ENCODE peak calls at places on chromosomes 6 and 20, in four cellular contexts. S is IMR-90, F is mesenchymal stem cell, I is H1. J is an unnamed sample.

GRCh38 chr6:130322673-130323268 is 43.0 kb upstream of the TMEM200A start:
- DNase-seq in S (peak; percentile 82), F (peak; percentile 70), I (no peak), J (peak; percentile 39)

GRCh38 chr6:81791756-81792155 is 39.3 kb upstream of the TENT5A start:
- DNase-seq in S (no peak), F (no peak), I (no peak), J (no peak)

GRCh38 chr6:100257661-100258395 is 206.9 kb downstream of the SIM1 start:
- DNase-seq in S (peak; percentile 68), F (peak; percentile 84), I (no peak), J (peak; percentile 33)

GRCh38 chr20:5364136-5364821 is 47.5 kb upstream of the PROKR2 start:
- DNase-seq in S (no peak), F (no peak), I (no peak), J (no peak)

GRCh38 chr6:90846824-90847223 is 260.0 kb upstream of the MAP3K7 start:
- DNase-seq in S (no peak), F (no peak), I (no peak), J (no peak)

GRCh38 chr6:111087106-111087835 is at the start of gene SLC16A10:
- DNase-seq in S (no peak), F (peak; percentile 31), I (peak; percentile 87), J (peak; percentile 82)

GRCh38 chr6:53465732-53466131 is 79.2 kb downstream of the GCLC start:
- DNase-seq in S (peak; percentile 23), F (peak; percentile 42), I (no peak), J (no peak)

GRCh38 chr6:159806021-159806458 is 6.0 kb downstream of the PNLDC1 start:
- DNase-seq in S (no peak), F (no peak), I (no peak), J (no peak)

GRCh38 chr6:106870824-106871300 is 103.7 kb downstream of the CD24 start:
- DNase-seq in S (no peak), F (no peak), I (no peak), J (no peak)

GRCh38 chr6:10610289-10610688 is 84.1 kb downstream of the C6orf52 start:
- DNase-seq in S (peak; percentile 68), F (peak; percentile 17), I (no peak), J (no peak)

GRCh38 chr20:16314722-16315121 is 258.5 kb downstream of the KIF16B start:
- DNase-seq in S (no peak), F (no peak), I (no peak), J (no peak)

GRCh38 chr20:19960745-19961144 is 56.4 kb upstream of the NAA20 start:
- DNase-seq in S (no peak), F (no peak), I (no peak), J (no peak)

GRCh38 chr6:44133003-44133931 is 5.9 kb downstream of the TMEM63B start:
- DNase-seq in S (peak; percentile 39), F (peak; percentile 56), I (no peak), J (peak; percentile 37)

GRCh38 chr6:108452725-108453195 is 108.0 kb upstream of the FOXO3 start:
- DNase-seq in S (peak; percentile 27), F (peak; percentile 63), I (no peak), J (no peak)

GRCh38 chr6:47383360-47383759 is 73.7 kb upstream of the TNFRSF21 start:
- DNase-seq in S (no peak), F (no peak), I (no peak), J (no peak)

GRCh38 chr6:149566372-149567193 is at the start of gene GINM1:
- DNase-seq in S (peak; percentile 15), F (peak; percentile 60), I (peak; percentile 80), J (no peak)

GRCh38 chr6:129936329-129937165 is 75.4 kb upstream of the TMEM244 start:
- DNase-seq in S (peak; percentile 60), F (peak; percentile 66), I (no peak), J (peak; percentile 55)

GRCh38 chr6:145783796-145784195 is 30.8 kb downstream of the FBXO30 start:
- DNase-seq in S (no peak), F (no peak), I (no peak), J (no peak)

GRCh38 chr6:75230484-75231325 is 12.9 kb downstream of the COX7A2 start:
- DNase-seq in S (peak; percentile 67), F (peak; percentile 71), I (no peak), J (peak; percentile 33)

GRCh38 chr6:51541847-51542246 is 545.6 kb downstream of the PKHD1 start:
- DNase-seq in S (no peak), F (no peak), I (no peak), J (no peak)

GRCh38 chr6:118894425-118895240 is 681 bp downstream of the ASF1A start:
- DNase-seq in S (peak; percentile 66), F (peak; percentile 76), I (peak; percentile 74), J (peak; percentile 51)

DNA sequence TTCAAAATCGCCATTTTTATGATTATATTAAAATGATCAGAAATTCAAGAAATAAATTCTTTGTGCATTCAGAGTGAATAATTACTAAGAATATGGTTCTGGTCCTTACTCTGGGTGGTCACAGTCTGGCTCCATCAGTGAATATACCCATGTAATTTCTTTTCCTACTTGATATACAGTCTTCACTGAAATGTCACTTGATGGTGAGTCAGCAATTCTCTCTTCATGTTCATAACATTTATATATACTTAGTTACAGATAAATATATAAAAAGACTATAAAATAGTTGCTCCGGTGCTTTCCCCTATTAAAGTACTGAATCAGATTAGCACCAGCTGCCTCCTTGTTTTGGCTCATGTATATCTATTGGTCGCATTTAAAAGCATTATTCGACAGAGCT is 56.4 kb upstream of the MTRF1L start:
- DNase-seq in S (peak; percentile 4), F (no peak), I (no peak), J (no peak)
- H4K91ac ChIP-seq in S (no peak overlapping the region), F (no peak overlapping the region), I (no peak overlapping the region), J (no peak overlapping the region)

DNA sequence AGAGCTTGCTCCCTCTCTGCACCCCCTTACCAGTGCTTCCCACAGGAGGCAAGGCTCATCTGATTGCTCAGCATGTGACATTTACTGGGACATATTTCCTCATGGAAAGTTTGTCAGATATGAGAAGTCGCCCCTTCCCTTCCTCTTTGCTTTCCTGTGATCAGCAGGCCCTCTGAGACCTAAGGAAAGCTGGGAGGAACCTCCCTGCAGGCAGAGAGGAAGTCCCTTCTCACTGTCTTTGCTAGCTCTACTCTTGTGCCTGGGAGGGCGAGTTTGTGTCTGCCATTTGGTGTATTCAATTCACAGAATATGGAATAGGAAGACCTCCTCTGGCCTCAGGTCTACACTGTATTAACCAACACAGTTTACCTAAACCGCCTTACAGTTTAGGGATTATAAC is 283.7 kb downstream of the ALDH8A1 start:
- DNase-seq in S (no peak), F (peak; percentile 20), I (no peak), J (no peak)
- H3K23ac ChIP-seq in S (peak overlapping the region; percentile 13), F (no peak overlapping the region), I (no peak overlapping the region), J (no peak overlapping the region)

GRCh38 chr6:113630738-113631535 is 226.2 kb upstream of the MARCKS start:
- DNase-seq in S (peak; percentile 86), F (peak; percentile 94), I (no peak), J (no peak)
- H4K91ac ChIP-seq in S (peak overlapping the region; percentile 63), F (peak overlapping the region; percentile 36), I (no peak overlapping the region), J (no peak overlapping the region)

GRCh38 chr20:38216736-38217595 is 43.6 kb downstream of the KIAA1755 start:
- DNase-seq in S (no peak), F (no peak), I (no peak), J (no peak)

GRCh38 chr20:38216201-38216600 is 44.3 kb downstream of the KIAA1755 start:
- DNase-seq in S (no peak), F (no peak), I (no peak), J (no peak)

GRCh38 chr20:38214256-38214870 is 46.2 kb downstream of the KIAA1755 start:
- DNase-seq in S (no peak), F (no peak), I (no peak), J (no peak)

GRCh38 chr20:38214871-38215788 is 45.4 kb downstream of the KIAA1755 start:
- DNase-seq in S (no peak), F (no peak), I (no peak), J (no peak)

GRCh38 chr20:38215789-38216182 is 44.7 kb downstream of the KIAA1755 start:
- DNase-seq in S (no peak), F (no peak), I (no peak), J (no peak)
- H3K23ac ChIP-seq in S (no peak overlapping the region), F (no peak overlapping the region), I (no peak overlapping the region), J (no peak overlapping the region)

GRCh38 chr6:72757926-72758325 is 136.1 kb downstream of the KCNQ5 start:
- DNase-seq in S (no peak), F (no peak), I (no peak), J (no peak)
- H4K91ac ChIP-seq in S (no peak overlapping the region), F (no peak overlapping the region), I (no peak overlapping the region), J (no peak overlapping the region)

DNA sequence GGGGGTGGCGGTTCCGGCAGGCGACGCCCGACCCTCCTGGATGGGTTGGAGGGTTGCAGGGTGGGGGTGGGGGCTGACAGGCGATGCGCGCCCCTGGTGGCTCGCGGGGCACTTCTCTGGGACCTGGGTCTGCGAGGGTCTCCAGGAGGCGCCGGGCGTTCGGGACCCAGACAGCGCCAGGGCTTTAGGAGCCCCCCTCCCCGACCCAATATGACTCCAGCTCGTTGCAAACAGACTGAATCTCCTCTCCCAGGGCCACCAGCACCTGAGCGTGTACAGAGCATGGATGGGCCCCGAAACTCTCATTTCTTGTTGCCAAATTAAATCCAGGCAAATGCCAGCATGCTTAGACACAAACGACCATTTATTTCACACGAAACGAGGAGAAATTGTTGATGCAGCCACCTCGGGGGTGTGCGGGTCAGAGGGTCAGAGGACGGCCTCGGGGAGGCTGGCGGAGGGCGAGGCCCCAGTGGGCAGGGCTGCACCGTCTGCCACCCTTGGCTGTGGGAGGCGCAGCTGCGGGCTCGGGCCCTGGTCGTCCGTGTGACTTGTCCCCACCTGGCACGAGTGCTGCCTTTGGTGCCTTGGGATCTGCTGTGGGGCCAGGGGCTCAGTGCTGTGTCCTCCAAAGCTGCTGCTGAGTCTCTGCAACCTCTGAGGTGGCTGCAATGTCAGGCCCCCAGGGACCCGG is 20.9 kb upstream of the GATA5 start:
- DNase-seq in S (no peak), F (no peak), I (peak; percentile 83), J (no peak)
- H3K23ac ChIP-seq in S (no peak overlapping the region), F (no peak overlapping the region), I (no peak overlapping the region), J (no peak overlapping the region)

GRCh38 chr6:3758842-3759144 is 7.3 kb upstream of the PXDC1 start:
- DNase-seq in S (no peak), F (no peak), I (no peak), J (no peak)

GRCh38 chr6:3759656-3760245 is 8.2 kb upstream of the PXDC1 start:
- DNase-seq in S (peak; percentile 95), F (peak; percentile 77), I (no peak), J (no peak)

GRCh38 chr6:3757241-3757641 is 5.7 kb upstream of the PXDC1 start:
- DNase-seq in S (no peak), F (no peak), I (no peak), J (no peak)

GRCh38 chr6:3755637-3756515 is 4.4 kb upstream of the PXDC1 start:
- DNase-seq in S (no peak), F (no peak), I (no peak), J (no peak)

DNA sequence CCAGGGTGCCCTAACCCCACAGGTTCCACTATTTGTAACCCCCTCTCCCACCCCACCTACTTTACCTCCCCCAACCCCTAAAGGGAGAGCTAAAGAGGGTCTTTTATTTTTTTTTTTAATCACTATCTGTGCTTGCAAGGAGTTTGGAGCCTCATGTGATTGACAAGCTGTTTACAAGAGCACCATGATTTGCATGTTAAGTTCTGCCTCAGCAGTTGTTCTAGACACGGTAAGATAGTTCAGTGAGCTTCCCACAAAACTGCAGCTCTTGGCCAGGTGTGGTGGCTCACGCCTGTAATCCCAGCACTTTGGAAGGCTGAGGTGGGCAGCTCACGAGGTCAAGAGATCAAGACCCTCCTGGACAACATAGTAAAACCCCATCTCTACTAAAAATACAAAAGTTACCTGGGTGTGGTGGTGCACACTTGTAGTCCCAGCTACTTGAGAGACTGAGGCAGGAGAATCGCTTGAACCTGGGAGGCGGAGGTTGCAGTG is 5.0 kb upstream of the PXDC1 start:
- DNase-seq in S (no peak), F (no peak), I (no peak), J (no peak)
- H4K91ac ChIP-seq in S (no peak overlapping the region), F (no peak overlapping the region), I (peak overlapping the region; percentile 65), J (no peak overlapping the region)

J was measured in neuronal stem cell.